ENCODE peak calls at places on chromosomes 4 and X, in four cellular contexts. Z, M, Y and T are unnamed samples.

GRCh38 chr4:1241466-1241935 is 7.4 kb downstream of the CTBP1 start:
- DNase-seq in Z (no peak), M (no peak), Y (peak), T (peak)

GRCh38 chr4:155745984-155746383 is 12.8 kb upstream of the GUCY1B1 start:
- DNase-seq in Z (no peak), M (no peak), Y (no peak), T (no peak)

GRCh38 chr4:7970031-7970946 is 30.6 kb upstream of the AFAP1 start:
- DNase-seq in Z (peak), M (no peak), Y (peak), T (no peak)

GRCh38 chrX:155888139-155888538 is 7.0 kb downstream of the VAMP7 start:
- DNase-seq in Z (no peak), M (no peak), Y (no peak), T (no peak)

GRCh38 chrX:20414781-20415445 is 148.2 kb upstream of the RPS6KA3 start:
- DNase-seq in Z (no peak), M (no peak), Y (no peak), T (no peak)

GRCh38 chr4:87853108-87853507 is 20.3 kb downstream of the MEPE start:
- DNase-seq in Z (no peak), M (no peak), Y (no peak), T (no peak)

GRCh38 chrX:19440713-19441112 is 74.6 kb downstream of the MAP3K15 start:
- DNase-seq in Z (no peak), M (no peak), Y (no peak), T (no peak)

GRCh38 chrX:134186362-134187121 is 50.4 kb upstream of the CCDC160 start:
- DNase-seq in Z (no peak), M (no peak), Y (peak), T (no peak)

GRCh38 chrX:115911967-115912366 is 258.6 kb upstream of the AGTR2 start:
- DNase-seq in Z (no peak), M (no peak), Y (no peak), T (no peak)

GRCh38 chr4:168666531-168666930 is 169.7 kb downstream of the PALLD start:
- DNase-seq in Z (no peak), M (no peak), Y (no peak), T (no peak)

GRCh38 chrX:106585478-106585877 is 26.3 kb upstream of the RADX start:
- DNase-seq in Z (no peak), M (no peak), Y (no peak), T (no peak)

GRCh38 chr4:27000820-27001219 is 140.2 kb downstream of the STIM2 start:
- DNase-seq in Z (no peak), M (no peak), Y (no peak), T (no peak)

GRCh38 chr4:53100801-53101581 is 238.9 kb downstream of the RASL11B start:
- DNase-seq in Z (no peak), M (no peak), Y (no peak), T (no peak)

GRCh38 chrX:53445977-53446376 is 11.8 kb upstream of the HSD17B10 start:
- DNase-seq in Z (no peak), M (peak), Y (peak), T (no peak)

GRCh38 chr4:80173387-80173786 is 23.9 kb upstream of the PRDM8 start:
- DNase-seq in Z (no peak), M (no peak), Y (no peak), T (no peak)

GRCh38 chrX:40644821-40645358 is 2.5 kb downstream of the CXorf38 start:
- DNase-seq in Z (peak), M (peak), Y (peak), T (peak)

DNA sequence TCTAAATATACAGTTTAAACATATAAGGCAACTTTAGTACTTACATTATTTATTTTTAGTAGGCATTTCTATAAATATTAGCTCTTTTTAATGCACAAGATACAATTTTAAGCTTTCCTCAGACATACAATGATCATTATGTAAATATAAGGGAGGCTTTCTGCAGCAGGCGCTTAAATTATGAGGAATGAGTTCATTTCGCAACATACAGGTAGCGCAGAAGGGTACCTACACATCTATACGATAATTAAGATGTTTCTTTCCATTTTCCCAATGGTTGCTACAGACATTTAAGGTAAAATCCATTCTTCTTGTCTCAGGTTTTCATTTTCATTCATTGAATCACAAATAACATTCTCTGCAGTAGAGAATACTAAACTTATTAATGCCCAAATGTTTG is 1.2 kb downstream of the AASDH start:
- DNase-seq in Z (no peak), M (no peak), Y (no peak), T (no peak)
- H3K27ac ChIP-seq in Z (no peak), M (peak), Y (no peak), T (no peak)

DNA sequence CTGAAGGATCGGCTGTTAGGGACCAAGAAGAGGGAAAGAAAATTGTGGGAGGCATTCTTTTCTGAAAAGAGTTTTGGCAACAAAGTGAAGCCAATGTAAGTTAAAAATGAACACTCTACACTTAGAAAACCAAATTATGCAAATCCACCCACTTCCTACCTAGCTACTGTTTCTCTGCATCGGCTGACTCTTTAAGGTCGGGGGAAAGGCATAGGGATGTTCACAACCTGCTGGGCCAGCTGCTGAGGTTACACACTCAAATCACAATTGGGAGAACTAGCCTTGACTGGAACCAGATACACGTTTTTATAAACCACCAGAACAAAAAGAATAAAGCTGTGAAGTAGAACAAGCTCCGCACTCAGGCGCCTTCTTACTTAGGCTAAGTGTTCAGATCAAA is 165.7 kb downstream of the LDB2 start:
- DNase-seq in Z (no peak), M (no peak), Y (no peak), T (no peak)
- H3K27ac ChIP-seq in Z (no peak), M (no peak), Y (no peak), T (no peak)

GRCh38 chr4:165584916-165585315 is 206.1 kb downstream of the CPE start:
- DNase-seq in Z (no peak), M (no peak), Y (no peak), T (no peak)
- H3K27ac ChIP-seq in Z (no peak), M (no peak), Y (no peak), T (no peak)

GRCh38 chrX:48480142-48480541 is 4.1 kb downstream of the FTSJ1 start:
- DNase-seq in Z (no peak), M (no peak), Y (no peak), T (no peak)

GRCh38 chrX:48480583-48480982 is 4.6 kb downstream of the FTSJ1 start:
- DNase-seq in Z (no peak), M (no peak), Y (no peak), T (no peak)

GRCh38 chrX:48477960-48478755 is 2.2 kb downstream of the FTSJ1 start:
- DNase-seq in Z (no peak), M (no peak), Y (no peak), T (no peak)

GRCh38 chrX:48478806-48479205 is 2.8 kb downstream of the FTSJ1 start:
- DNase-seq in Z (no peak), M (no peak), Y (no peak), T (no peak)

DNA sequence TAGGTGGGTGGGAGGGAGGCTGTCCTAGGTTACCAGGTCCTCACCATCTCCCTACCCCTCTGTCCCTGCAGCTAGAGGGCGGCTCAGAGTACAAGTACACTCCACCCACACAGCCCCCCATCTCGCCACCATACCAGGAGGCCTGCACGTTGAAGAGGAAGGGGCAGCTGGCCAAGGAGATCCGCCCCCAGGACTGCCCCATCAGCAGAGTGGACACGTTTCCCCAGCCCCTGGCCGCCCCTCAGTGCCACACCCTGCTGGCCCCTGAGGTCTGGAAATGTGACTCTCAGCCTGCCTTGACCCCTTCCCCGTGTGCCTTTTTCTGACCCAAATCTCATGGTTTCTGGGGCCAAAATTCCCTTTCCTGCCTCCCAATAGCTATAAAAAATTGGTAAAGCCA is 6.5 kb downstream of the FTSJ1 start:
- DNase-seq in Z (no peak), M (no peak), Y (no peak), T (no peak)
- H3K27ac ChIP-seq in Z (no peak), M (no peak), Y (no peak), T (no peak)

GRCh38 chr4:44725861-44726820 is at the start of gene GNPDA2:
- DNase-seq in Z (peak), M (peak), Y (peak), T (peak)
- H3K27ac ChIP-seq in Z (no peak), M (peak), Y (peak), T (peak)

DNA sequence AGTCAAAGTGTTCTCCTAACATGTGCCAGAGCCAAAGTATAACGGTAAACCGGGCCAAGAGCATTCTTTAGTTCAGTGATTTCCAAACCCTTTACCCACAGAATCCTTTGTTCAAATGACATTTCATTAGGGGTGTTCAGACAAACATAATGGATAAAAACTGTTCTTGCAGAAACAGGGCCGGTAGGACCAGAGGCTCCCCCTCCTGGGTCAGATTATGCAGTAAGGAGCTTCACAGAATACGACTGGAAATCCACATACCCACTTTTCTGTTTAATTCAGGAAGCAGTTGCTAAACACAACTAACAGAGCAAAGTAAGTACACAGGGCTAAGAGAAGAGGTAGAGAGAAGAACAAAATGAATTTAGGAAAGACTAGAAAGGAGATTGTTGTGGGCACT is 46.6 kb upstream of the TMEM184C start:
- DNase-seq in Z (no peak), M (no peak), Y (no peak), T (no peak)
- H3K27ac ChIP-seq in Z (no peak), M (no peak), Y (no peak), T (no peak)